ENCODE peak calls at places on chromosome 11, in six cellular contexts. N is H1, T is K562, F is GM12891, Y is HepG2, M is GM12878. C is an unnamed sample.

GRCh38 chr11:35141538-35141937 is 2.6 kb downstream of the CD44 start:
- DNase-seq in T (no peak), F (no peak), Y (no peak), N (no peak), M (no peak), C (no peak)

GRCh38 chr11:129391864-129392263 is 16.2 kb downstream of the BARX2 start:
- DNase-seq in M (no peak), F (no peak), N (no peak), T (no peak), Y (no peak), C (no peak)

GRCh38 chr11:103035656-103036434 is 56.1 kb downstream of the DCUN1D5 start:
- DNase-seq in T (peak; percentile 49), M (peak; percentile 55), N (no peak), F (no peak), Y (peak; percentile 53), C (no peak)

GRCh38 chr11:117641008-117641915 is 155.8 kb downstream of the DSCAML1 start:
- DNase-seq in T (no peak), F (no peak), N (no peak), Y (no peak), M (no peak), C (no peak)

GRCh38 chr11:77027275-77027674 is 6.9 kb upstream of the B3GNT6 start:
- DNase-seq in N (no peak), F (no peak), M (no peak), T (no peak), Y (no peak), C (no peak)

GRCh38 chr11:16791494-16791961 is 53.1 kb downstream of the C11orf58 start:
- DNase-seq in N (no peak), T (no peak), F (no peak), Y (peak; percentile 24), M (no peak), C (no peak)

GRCh38 chr11:28961726-28962125 is 853.5 kb downstream of the METTL15 start:
- DNase-seq in M (no peak), T (no peak), N (no peak), F (no peak), Y (no peak), C (no peak)

GRCh38 chr11:8017894-8018741 is 31.0 kb downstream of the EIF3F start:
- DNase-seq in T (no peak), F (no peak), Y (no peak), M (no peak), N (peak; percentile 49), C (no peak)

GRCh38 chr11:74487875-74488274 is 5.6 kb downstream of the LIPT2 start:
- DNase-seq in Y (peak; percentile 54), F (no peak), N (no peak), M (no peak), T (no peak), C (no peak)

DNA sequence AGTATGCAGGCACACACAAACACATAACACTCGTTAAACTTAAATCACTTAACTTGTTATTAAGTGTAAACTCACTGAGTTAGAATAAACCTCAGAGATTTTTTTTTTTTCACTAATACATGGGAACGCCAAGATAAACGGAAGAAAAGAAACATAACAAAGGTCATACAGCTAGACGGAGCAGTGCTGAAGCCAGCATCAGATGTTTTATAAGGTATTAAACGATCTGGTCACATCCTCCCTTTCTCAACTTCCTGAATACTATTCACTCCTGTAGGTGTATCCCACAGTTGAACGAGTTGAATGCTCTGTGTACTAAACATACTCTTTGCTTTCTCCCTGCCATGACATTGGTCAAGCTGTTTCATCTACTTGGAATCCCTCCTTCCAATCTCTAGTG is 212.0 kb downstream of the SWAP70 start:
- DNase-seq in F (no peak), M (no peak), N (no peak), Y (no peak), T (no peak), C (no peak)
- TF ChIP-seq POLR2A in F (no peak), M (no peak), N (no peak), Y (no peak), T (no peak), C (no peak)

GRCh38 chr11:66934971-66935779 is 23.0 kb downstream of the PC start:
- DNase-seq in T (peak; percentile 49), M (no peak), Y (no peak), N (no peak), F (no peak), C (no peak)
- TF ChIP-seq TAF1 in T (peak; percentile 25), M (no peak), Y (no peak), N (no peak), F (no peak), C (no peak)

GRCh38 chr11:93740031-93740801 is 1.1 kb downstream of the TAF1D start:
- DNase-seq in T (peak; percentile 16), N (no peak), Y (peak; percentile 75), F (no peak), M (no peak), C (no peak)
- TF ChIP-seq POLR2AphosphoS5 in T (no peak), N (no peak), Y (no peak), F (no peak), M (no peak), C (no peak)

GRCh38 chr11:134370526-134371435 is 39.0 kb downstream of the GLB1L2 start:
- DNase-seq in Y (no peak), T (no peak), M (no peak), F (no peak), N (no peak), C (no peak)
- TF ChIP-seq POLR2A in Y (no peak), T (no peak), M (no peak), F (no peak), N (no peak), C (no peak)